ENCODE peak calls at places on chromosomes 11 and 22, in six cellular contexts. One of them, this sample, is unnamed.

GRCh38 chr11:13207665-13208594 is 69.7 kb upstream of the BMAL1 start:
- DNase-seq in GM23338: peak; percentile 33
- DNase-seq in iris pigment epithelial cell: peak; percentile 96
- DNase-seq in stimulated activated CD8-positive, alpha-beta memory T cell treated with anti-CD3 and anti-CD28 coated beads, Interleukin-7, amount 100 ng/mL, for 24 hours: no peak
- DNase-seq in Calu3: peak; percentile 25
- DNase-seq in NCI-H524: no peak
- DNase-seq in this sample: no peak

GRCh38 chr22:38153821-38154562 is 27.6 kb downstream of the PLA2G6 start:
- DNase-seq in GM23338: peak; percentile 76
- DNase-seq in iris pigment epithelial cell: no peak
- DNase-seq in stimulated activated CD8-positive, alpha-beta memory T cell treated with anti-CD3 and anti-CD28 coated beads, Interleukin-7, amount 100 ng/mL, for 24 hours: no peak
- DNase-seq in Calu3: no peak
- DNase-seq in NCI-H524: peak; percentile 98
- DNase-seq in this sample: no peak

GRCh38 chr22:24437820-24438328 is 10.5 kb downstream of the ADORA2A start:
- DNase-seq in GM23338: no peak
- DNase-seq in iris pigment epithelial cell: no peak
- DNase-seq in stimulated activated CD8-positive, alpha-beta memory T cell treated with anti-CD3 and anti-CD28 coated beads, Interleukin-7, amount 100 ng/mL, for 24 hours: no peak
- DNase-seq in Calu3: no peak
- DNase-seq in NCI-H524: no peak
- DNase-seq in this sample: no peak

GRCh38 chr11:28342704-28343103 is 234.5 kb downstream of the METTL15 start:
- DNase-seq in GM23338: no peak
- DNase-seq in iris pigment epithelial cell: peak; percentile 69
- DNase-seq in stimulated activated CD8-positive, alpha-beta memory T cell treated with anti-CD3 and anti-CD28 coated beads, Interleukin-7, amount 100 ng/mL, for 24 hours: no peak
- DNase-seq in Calu3: no peak
- DNase-seq in NCI-H524: no peak
- DNase-seq in this sample: no peak

GRCh38 chr11:2796508-2797180 is 88.9 kb downstream of the CDKN1C start:
- DNase-seq in GM23338: no peak
- DNase-seq in iris pigment epithelial cell: no peak
- DNase-seq in stimulated activated CD8-positive, alpha-beta memory T cell treated with anti-CD3 and anti-CD28 coated beads, Interleukin-7, amount 100 ng/mL, for 24 hours: no peak
- DNase-seq in Calu3: no peak
- DNase-seq in NCI-H524: no peak
- DNase-seq in this sample: no peak

GRCh38 chr11:61888043-61888442 is 3.3 kb downstream of the FADS3 start:
- DNase-seq in GM23338: no peak
- DNase-seq in iris pigment epithelial cell: peak; percentile 88
- DNase-seq in stimulated activated CD8-positive, alpha-beta memory T cell treated with anti-CD3 and anti-CD28 coated beads, Interleukin-7, amount 100 ng/mL, for 24 hours: no peak
- DNase-seq in Calu3: no peak
- DNase-seq in NCI-H524: no peak
- DNase-seq in this sample: no peak

GRCh38 chr11:92259861-92260260 is 35.2 kb downstream of the FAT3 start:
- DNase-seq in GM23338: no peak
- DNase-seq in iris pigment epithelial cell: no peak
- DNase-seq in stimulated activated CD8-positive, alpha-beta memory T cell treated with anti-CD3 and anti-CD28 coated beads, Interleukin-7, amount 100 ng/mL, for 24 hours: no peak
- DNase-seq in Calu3: no peak
- DNase-seq in NCI-H524: peak; percentile 92
- DNase-seq in this sample: no peak

GRCh38 chr11:65436412-65437032 is 13.9 kb downstream of the NEAT1 start:
- DNase-seq in GM23338: no peak
- DNase-seq in iris pigment epithelial cell: peak; percentile 33
- DNase-seq in stimulated activated CD8-positive, alpha-beta memory T cell treated with anti-CD3 and anti-CD28 coated beads, Interleukin-7, amount 100 ng/mL, for 24 hours: no peak
- DNase-seq in Calu3: no peak
- DNase-seq in NCI-H524: no peak
- DNase-seq in this sample: peak; percentile 20

GRCh38 chr11:35235944-35236666 is 97.1 kb downstream of the CD44 start:
- DNase-seq in GM23338: no peak
- DNase-seq in iris pigment epithelial cell: peak; percentile 77
- DNase-seq in stimulated activated CD8-positive, alpha-beta memory T cell treated with anti-CD3 and anti-CD28 coated beads, Interleukin-7, amount 100 ng/mL, for 24 hours: peak; percentile 26
- DNase-seq in Calu3: peak; percentile 75
- DNase-seq in NCI-H524: no peak
- DNase-seq in this sample: no peak

GRCh38 chr22:46752911-46753310 is 9.5 kb upstream of the TBC1D22A start:
- DNase-seq in GM23338: no peak
- DNase-seq in iris pigment epithelial cell: no peak
- DNase-seq in stimulated activated CD8-positive, alpha-beta memory T cell treated with anti-CD3 and anti-CD28 coated beads, Interleukin-7, amount 100 ng/mL, for 24 hours: no peak
- DNase-seq in Calu3: no peak
- DNase-seq in NCI-H524: no peak
- DNase-seq in this sample: no peak

GRCh38 chr11:45423475-45424081 is 137.4 kb upstream of the SYT13 start:
- DNase-seq in GM23338: no peak
- DNase-seq in iris pigment epithelial cell: no peak
- DNase-seq in stimulated activated CD8-positive, alpha-beta memory T cell treated with anti-CD3 and anti-CD28 coated beads, Interleukin-7, amount 100 ng/mL, for 24 hours: no peak
- DNase-seq in Calu3: no peak
- DNase-seq in NCI-H524: no peak
- DNase-seq in this sample: no peak

GRCh38 chr11:74232316-74232950 is 61.3 kb downstream of the PPME1 start:
- DNase-seq in GM23338: no peak
- DNase-seq in iris pigment epithelial cell: peak; percentile 56
- DNase-seq in stimulated activated CD8-positive, alpha-beta memory T cell treated with anti-CD3 and anti-CD28 coated beads, Interleukin-7, amount 100 ng/mL, for 24 hours: no peak
- DNase-seq in Calu3: no peak
- DNase-seq in NCI-H524: no peak
- DNase-seq in this sample: no peak

GRCh38 chr22:21972293-21972779 is 10.3 kb downstream of the TOP3B start:
- DNase-seq in GM23338: peak; percentile 75
- DNase-seq in iris pigment epithelial cell: peak; percentile 26
- DNase-seq in stimulated activated CD8-positive, alpha-beta memory T cell treated with anti-CD3 and anti-CD28 coated beads, Interleukin-7, amount 100 ng/mL, for 24 hours: peak; percentile 36
- DNase-seq in Calu3: peak; percentile 65
- DNase-seq in NCI-H524: peak; percentile 67
- DNase-seq in this sample: no peak

GRCh38 chr11:117815262-117815803 is 9.2 kb downstream of the FXYD2 start:
- DNase-seq in GM23338: no peak
- DNase-seq in iris pigment epithelial cell: no peak
- DNase-seq in stimulated activated CD8-positive, alpha-beta memory T cell treated with anti-CD3 and anti-CD28 coated beads, Interleukin-7, amount 100 ng/mL, for 24 hours: no peak
- DNase-seq in Calu3: no peak
- DNase-seq in NCI-H524: no peak
- DNase-seq in this sample: no peak

GRCh38 chr11:126061707-126062678 is 673 bp downstream of the CDON start:
- DNase-seq in GM23338: peak; percentile 87
- DNase-seq in iris pigment epithelial cell: peak; percentile 8
- DNase-seq in stimulated activated CD8-positive, alpha-beta memory T cell treated with anti-CD3 and anti-CD28 coated beads, Interleukin-7, amount 100 ng/mL, for 24 hours: no peak
- DNase-seq in Calu3: peak; percentile 32
- DNase-seq in NCI-H524: peak; percentile 72
- DNase-seq in this sample: no peak

GRCh38 chr11:128135451-128135850 is 451.9 kb downstream of the ETS1 start:
- DNase-seq in GM23338: peak; percentile 69
- DNase-seq in iris pigment epithelial cell: peak; percentile 7
- DNase-seq in stimulated activated CD8-positive, alpha-beta memory T cell treated with anti-CD3 and anti-CD28 coated beads, Interleukin-7, amount 100 ng/mL, for 24 hours: no peak
- DNase-seq in Calu3: peak; percentile 33
- DNase-seq in NCI-H524: no peak
- DNase-seq in this sample: no peak

GRCh38 chr22:37508431-37508963 is 10.7 kb downstream of the CARD10 start:
- DNase-seq in GM23338: no peak
- DNase-seq in iris pigment epithelial cell: no peak
- DNase-seq in stimulated activated CD8-positive, alpha-beta memory T cell treated with anti-CD3 and anti-CD28 coated beads, Interleukin-7, amount 100 ng/mL, for 24 hours: no peak
- DNase-seq in Calu3: no peak
- DNase-seq in NCI-H524: no peak
- DNase-seq in this sample: no peak

GRCh38 chr11:985848-986247 is 50.7 kb downstream of the MUC6 start:
- DNase-seq in GM23338: no peak
- DNase-seq in iris pigment epithelial cell: no peak
- DNase-seq in stimulated activated CD8-positive, alpha-beta memory T cell treated with anti-CD3 and anti-CD28 coated beads, Interleukin-7, amount 100 ng/mL, for 24 hours: no peak
- DNase-seq in Calu3: no peak
- DNase-seq in NCI-H524: no peak
- DNase-seq in this sample: no peak

GRCh38 chr11:2387266-2387982 is 10.3 kb downstream of the CD81 start:
- DNase-seq in GM23338: no peak
- DNase-seq in iris pigment epithelial cell: no peak
- DNase-seq in stimulated activated CD8-positive, alpha-beta memory T cell treated with anti-CD3 and anti-CD28 coated beads, Interleukin-7, amount 100 ng/mL, for 24 hours: no peak
- DNase-seq in Calu3: no peak
- DNase-seq in NCI-H524: no peak
- DNase-seq in this sample: no peak